ENCODE peak calls at places on chromosomes 6 and 20, in four cellular contexts. M is upper lobe of left lung, X is esophagus muscularis mucosa, P is HCT116. V is an unnamed sample.
A peak's percentile ranks its signal among the peaks of the same experiment; 100 is the strongest.

GRCh38 chr6:65295812-65296211 is 411.2 kb downstream of the EYS start:
- DNase-seq in M (no peak), X (no peak), P (no peak), V (no peak)

GRCh38 chr20:47854687-47855212 is 69.5 kb upstream of the SULF2 start:
- DNase-seq in M (no peak), X (no peak), P (peak; percentile 58), V (peak; percentile 71)

GRCh38 chr20:21396921-21397340 is 395 bp downstream of the NKX2-4 start:
- DNase-seq in M (no peak), X (no peak), P (no peak), V (no peak)

GRCh38 chr6:38065734-38066133 is 246.2 kb downstream of the ZFAND3 start:
- DNase-seq in M (no peak), X (no peak), P (no peak), V (no peak)

GRCh38 chr6:106748547-106749207 is 119.3 kb downstream of the QRSL1 start:
- DNase-seq in M (no peak), X (no peak), P (no peak), V (no peak)

GRCh38 chr6:101779051-101779844 is 385.7 kb downstream of the GRIK2 start:
- DNase-seq in M (no peak), X (no peak), P (no peak), V (no peak)

GRCh38 chr6:151738960-151739359 is 68.5 kb upstream of the ESR1 start:
- DNase-seq in M (no peak), X (no peak), P (no peak), V (no peak)

GRCh38 chr6:149046822-149047246 is 270.7 kb upstream of the TAB2 start:
- DNase-seq in M (no peak), X (no peak), P (no peak), V (no peak)

GRCh38 chr6:36688534-36689075 is 9.0 kb upstream of the RAB44 start:
- DNase-seq in M (no peak), X (no peak), P (no peak), V (no peak)

GRCh38 chr20:57005146-57005933 is 261.1 kb downstream of the BMP7 start:
- DNase-seq in M (no peak), X (no peak), P (no peak), V (no peak)

GRCh38 chr6:16669227-16669626 is 92.0 kb downstream of the ATXN1 start:
- DNase-seq in M (peak; percentile 52), X (no peak), P (peak; percentile 38), V (peak; percentile 38)

GRCh38 chr20:20217626-20218025 is 150.3 kb upstream of the INSM1 start:
- DNase-seq in M (no peak), X (no peak), P (no peak), V (no peak)

GRCh38 chr6:130434174-130434873 is 68.5 kb downstream of the TMEM200A start:
- DNase-seq in M (no peak), X (no peak), P (peak; percentile 13), V (no peak)

GRCh38 chr6:105161411-105161810 is 18.4 kb downstream of the POPDC3 start:
- DNase-seq in M (no peak), X (no peak), P (no peak), V (no peak)

GRCh38 chr6:157106487-157106886 is 216.8 kb downstream of the TMEM242 start:
- DNase-seq in M (no peak), X (no peak), P (peak; percentile 29), V (no peak)

GRCh38 chr20:9515211-9515580 is 806 bp downstream of the LAMP5 start:
- DNase-seq in M (no peak), X (peak; percentile 42), P (no peak), V (no peak)

GRCh38 chr20:17644451-17644850 is 37.6 kb downstream of the RRBP1 start:
- DNase-seq in M (no peak), X (no peak), P (no peak), V (no peak)

GRCh38 chr6:4632411-4632810 is 143.8 kb upstream of the CDYL start:
- DNase-seq in M (no peak), X (peak; percentile 50), P (no peak), V (no peak)

GRCh38 chr6:28693751-28694443 is 168.2 kb downstream of the GPX5 start:
- DNase-seq in M (no peak), X (no peak), P (no peak), V (no peak)

GRCh38 chr6:2117447-2117846 is 128.0 kb downstream of the GMDS start:
- DNase-seq in M (no peak), X (no peak), P (no peak), V (no peak)

GRCh38 chr6:28489366-28490190 is 26.0 kb downstream of the GPX6 start:
- DNase-seq in M (peak; percentile 82), X (peak; percentile 62), P (peak; percentile 62), V (peak; percentile 95)

GRCh38 chr20:1872456-1873183 is 22.6 kb upstream of the SIRPA start:
- DNase-seq in M (no peak), X (no peak), P (no peak), V (no peak)

GRCh38 chr6:131910956-131911355 is 40.2 kb downstream of the CCN2 start:
- DNase-seq in M (no peak), X (no peak), P (no peak), V (no peak)

GRCh38 chr6:152380993-152381898 is 255.9 kb downstream of the SYNE1 start:
- DNase-seq in M (peak; percentile 66), X (no peak), P (peak; percentile 73), V (no peak)

GRCh38 chr6:32151885-32152311 is at the start of gene PRRT1:
- DNase-seq in M (no peak), X (no peak), P (no peak), V (no peak)

GRCh38 chr6:154937306-154938244 is 57.5 kb upstream of the TIAM2 start:
- DNase-seq in M (no peak), X (no peak), P (no peak), V (no peak)

GRCh38 chr6:56604186-56604585 is 38.5 kb downstream of the DST start:
- DNase-seq in M (no peak), X (no peak), P (no peak), V (no peak)

GRCh38 chr6:54618597-54618996 is 228.0 kb upstream of the FAM83B start:
- DNase-seq in M (no peak), X (no peak), P (no peak), V (no peak)

GRCh38 chr6:54624216-54624615 is 222.4 kb upstream of the FAM83B start:
- DNase-seq in M (no peak), X (no peak), P (no peak), V (no peak)

GRCh38 chr6:54619102-54619501 is 227.5 kb upstream of the FAM83B start:
- DNase-seq in M (no peak), X (no peak), P (no peak), V (no peak)

GRCh38 chr6:54624779-54625178 is 221.8 kb upstream of the FAM83B start:
- DNase-seq in M (no peak), X (no peak), P (no peak), V (no peak)

GRCh38 chr6:54621285-54621684 is 225.3 kb upstream of the FAM83B start:
- DNase-seq in M (no peak), X (no peak), P (peak; percentile 10), V (no peak)
- TF ChIP-seq CTCF in M (no peak), X (no peak), P (peak; percentile 55), V (no peak)

DNA sequence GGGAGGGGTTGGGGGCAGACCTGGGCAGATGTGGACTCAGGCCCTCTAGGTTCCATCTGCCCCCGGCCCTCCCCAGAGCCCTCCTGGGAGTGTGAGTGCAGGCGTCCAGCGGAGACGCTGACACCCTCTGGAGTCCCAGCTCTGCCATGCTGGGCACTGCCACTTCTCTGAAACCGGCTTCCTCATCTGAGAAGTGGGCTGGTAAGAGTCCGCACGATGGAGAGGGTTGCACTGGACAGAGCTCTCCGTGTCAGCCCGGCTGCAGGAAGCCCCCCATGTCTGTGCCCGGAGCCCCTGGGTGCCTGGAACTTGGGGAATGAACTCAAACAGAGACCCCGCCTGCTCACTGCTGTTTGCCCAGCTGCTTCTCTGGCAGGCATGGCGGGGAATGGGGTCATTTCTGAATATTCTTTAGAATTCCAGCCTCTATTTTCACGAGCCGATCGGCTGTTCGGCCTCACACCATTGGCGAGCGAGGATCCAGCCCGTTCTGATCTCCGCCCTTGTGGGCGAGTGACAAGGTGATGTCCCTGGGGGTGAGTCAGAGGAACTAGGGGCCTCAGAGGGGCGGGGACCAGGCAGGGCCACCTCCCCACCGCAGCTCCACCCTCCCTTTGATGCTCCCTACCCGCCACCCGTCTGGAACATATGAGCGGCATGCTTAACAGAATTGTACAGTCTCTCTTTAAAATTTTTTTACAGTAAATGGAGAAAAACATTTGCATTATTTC is 47.8 kb upstream of the GATA5 start:
- DNase-seq in M (no peak), X (no peak), P (peak; percentile 49), V (peak; percentile 82)
- TF ChIP-seq POLR2A in M (no peak), X (no peak), P (no peak), V (no peak)

GRCh38 chr6:82142524-82142923 is 105.0 kb downstream of the IBTK start:
- DNase-seq in M (no peak), X (no peak), P (no peak), V (no peak)
- H3K4me3 ChIP-seq in M (no peak overlapping the region), X (no peak overlapping the region), P (no peak overlapping the region), V (no peak overlapping the region)

GRCh38 chr20:61800359-61801064 is 265.2 kb downstream of the TAF4 start:
- DNase-seq in M (no peak), X (no peak), P (no peak), V (no peak)

GRCh38 chr20:61801857-61802442 is 263.7 kb downstream of the TAF4 start:
- DNase-seq in M (no peak), X (no peak), P (no peak), V (no peak)

GRCh38 chr20:61799928-61800327 is 265.8 kb downstream of the TAF4 start:
- DNase-seq in M (no peak), X (no peak), P (no peak), V (no peak)

GRCh38 chr20:61801428-61801827 is 264.3 kb downstream of the TAF4 start:
- DNase-seq in M (no peak), X (no peak), P (no peak), V (no peak)

GRCh38 chr20:61801065-61801360 is 264.7 kb downstream of the TAF4 start:
- DNase-seq in M (no peak), X (no peak), P (no peak), V (no peak)
- TF ChIP-seq CTCF in M (no peak), X (no peak), P (no peak), V (no peak)

DNA sequence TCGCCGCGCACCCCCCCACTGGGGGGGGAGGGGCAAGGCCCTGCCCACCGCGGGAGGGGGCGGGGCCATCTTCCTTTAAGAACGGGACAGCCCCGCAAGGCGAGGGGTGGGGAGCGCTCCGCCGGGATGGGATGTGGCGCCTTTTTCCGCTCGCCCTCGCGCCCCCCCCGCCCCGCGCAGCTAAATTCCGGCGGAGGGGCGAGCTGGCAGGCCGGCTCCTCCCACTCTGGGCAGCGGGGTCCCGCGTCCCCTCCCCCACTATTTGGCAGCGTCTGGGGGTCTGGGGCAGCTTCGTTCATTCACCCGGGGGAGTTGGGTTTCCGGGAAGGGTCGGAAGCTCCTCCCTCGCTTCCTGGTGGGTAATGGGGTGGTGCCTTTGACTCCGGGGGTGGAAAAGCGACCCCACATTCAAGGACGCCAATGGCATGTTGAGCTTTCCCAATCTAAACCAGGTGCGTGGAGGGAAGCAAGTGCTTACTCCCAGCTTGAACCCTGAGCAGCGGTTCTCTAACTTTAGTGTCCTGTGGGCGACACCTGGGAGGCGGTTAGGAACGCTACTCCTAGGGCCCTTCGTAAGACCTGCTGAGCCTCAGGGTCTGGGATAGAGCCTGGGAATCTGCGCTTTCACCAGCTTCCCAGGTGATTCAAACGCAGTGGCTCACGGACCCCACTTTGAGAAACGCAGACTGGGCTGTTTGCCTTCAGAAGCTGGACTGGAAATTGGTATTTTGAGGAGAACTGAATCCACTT is 927 bp downstream of the ASXL1 start:
- DNase-seq in M (peak; percentile 85), X (no peak), P (no peak), V (peak; percentile 81)
- TF ChIP-seq POLR2A in M (peak; percentile 33), X (peak; percentile 50), P (no peak), V (no peak)

GRCh38 chr6:34234667-34235604 is 1.7 kb upstream of the HMGA1 start:
- DNase-seq in M (no peak), X (no peak), P (no peak), V (peak; percentile 7)
- H3K4me3 ChIP-seq in M (peak overlapping the region; percentile 86), X (peak overlapping the region; percentile 84), P (no peak overlapping the region), V (no peak overlapping the region)

GRCh38 chr6:52598123-52598823 is 21.4 kb upstream of the TRAM2 start:
- DNase-seq in M (no peak), X (no peak), P (peak; percentile 69), V (peak; percentile 70)
- TF ChIP-seq CTCF in M (peak; percentile 52), X (peak; percentile 68), P (peak; percentile 85), V (peak; percentile 61)